ENCODE peak calls at places on chromosomes 6 and 20, in seven cellular contexts. One of them, this sample, is unnamed.

GRCh38 chr6:9140181-9140580 is 704.8 kb upstream of the SLC35B3 start:
- DNase-seq in IMR-90: peak
- DNase-seq in trophoblast cell: no peak
- DNase-seq in mesendoderm: no peak
- DNase-seq in neuronal stem cell: no peak
- DNase-seq in mesenchymal stem cell: no peak
- DNase-seq in H1: no peak
- DNase-seq in this sample: no peak

GRCh38 chr6:117908246-117909107 is 1.4 kb downstream of the SLC35F1 start:
- DNase-seq in neuronal stem cell: no peak
- DNase-seq in H1: no peak
- DNase-seq in mesendoderm: peak
- DNase-seq in IMR-90: no peak
- DNase-seq in mesenchymal stem cell: no peak
- DNase-seq in trophoblast cell: no peak
- DNase-seq in this sample: peak

GRCh38 chr6:111540971-111541719 is 58.1 kb upstream of the REV3L start:
- DNase-seq in IMR-90: no peak
- DNase-seq in mesenchymal stem cell: no peak
- DNase-seq in H1: no peak
- DNase-seq in mesendoderm: no peak
- DNase-seq in neuronal stem cell: no peak
- DNase-seq in trophoblast cell: peak
- DNase-seq in this sample: no peak

GRCh38 chr6:117072781-117073180 is 192.6 kb upstream of the VGLL2 start:
- DNase-seq in H1: peak
- DNase-seq in trophoblast cell: no peak
- DNase-seq in mesenchymal stem cell: no peak
- DNase-seq in mesendoderm: peak
- DNase-seq in IMR-90: no peak
- DNase-seq in neuronal stem cell: no peak
- DNase-seq in this sample: peak

GRCh38 chr20:24382330-24382729 is 87.1 kb upstream of the SYNDIG1 start:
- DNase-seq in IMR-90: no peak
- DNase-seq in H1: no peak
- DNase-seq in neuronal stem cell: no peak
- DNase-seq in mesenchymal stem cell: no peak
- DNase-seq in mesendoderm: no peak
- DNase-seq in trophoblast cell: no peak
- DNase-seq in this sample: no peak

GRCh38 chr20:8082025-8082424 is 50.0 kb upstream of the PLCB1 start:
- DNase-seq in neuronal stem cell: no peak
- DNase-seq in IMR-90: no peak
- DNase-seq in mesenchymal stem cell: peak
- DNase-seq in H1: no peak
- DNase-seq in mesendoderm: peak
- DNase-seq in trophoblast cell: no peak
- DNase-seq in this sample: peak

GRCh38 chr20:33947709-33948295 is 45.9 kb upstream of the RALY start:
- DNase-seq in neuronal stem cell: peak
- DNase-seq in trophoblast cell: peak
- DNase-seq in H1: peak
- DNase-seq in mesendoderm: peak
- DNase-seq in IMR-90: peak
- DNase-seq in mesenchymal stem cell: peak
- DNase-seq in this sample: peak

GRCh38 chr6:135667694-135668455 is 170.3 kb upstream of the AHI1 start:
- DNase-seq in trophoblast cell: no peak
- DNase-seq in H1: no peak
- DNase-seq in mesenchymal stem cell: peak
- DNase-seq in IMR-90: peak
- DNase-seq in neuronal stem cell: no peak
- DNase-seq in mesendoderm: peak
- DNase-seq in this sample: peak

DNA sequence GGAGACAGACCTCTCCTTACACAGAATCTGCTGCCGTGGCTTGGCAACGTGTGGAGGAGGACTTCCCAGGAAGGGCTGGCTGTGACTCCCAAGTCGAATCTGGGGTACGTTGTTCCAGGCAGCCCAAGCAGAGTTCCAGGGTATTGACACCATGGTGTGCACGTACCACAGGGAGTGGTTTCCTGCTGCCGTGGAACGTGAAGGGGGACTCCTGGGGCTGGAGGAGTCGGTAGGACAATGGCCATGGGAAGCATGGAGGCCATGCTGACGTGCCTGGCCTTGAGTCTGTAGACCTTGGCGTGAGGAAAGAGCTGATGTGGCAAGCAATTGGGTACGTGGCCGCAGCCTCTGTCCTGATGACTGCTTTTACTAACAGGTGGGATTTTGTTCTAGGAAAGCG is 119.3 kb downstream of the TULP4 start:
- DNase-seq in H1: no peak
- DNase-seq in mesendoderm: no peak
- DNase-seq in mesenchymal stem cell: no peak
- DNase-seq in trophoblast cell: no peak
- DNase-seq in IMR-90: no peak
- DNase-seq in neuronal stem cell: no peak
- DNase-seq in this sample: no peak
- H4K8ac ChIP-seq in H1: peak
- H4K8ac ChIP-seq in mesendoderm: no peak
- H4K8ac ChIP-seq in mesenchymal stem cell: no peak
- H4K8ac ChIP-seq in trophoblast cell: no peak
- H4K8ac ChIP-seq in IMR-90: no peak
- H4K8ac ChIP-seq in neuronal stem cell: no peak
- H4K8ac ChIP-seq in this sample: no peak

DNA sequence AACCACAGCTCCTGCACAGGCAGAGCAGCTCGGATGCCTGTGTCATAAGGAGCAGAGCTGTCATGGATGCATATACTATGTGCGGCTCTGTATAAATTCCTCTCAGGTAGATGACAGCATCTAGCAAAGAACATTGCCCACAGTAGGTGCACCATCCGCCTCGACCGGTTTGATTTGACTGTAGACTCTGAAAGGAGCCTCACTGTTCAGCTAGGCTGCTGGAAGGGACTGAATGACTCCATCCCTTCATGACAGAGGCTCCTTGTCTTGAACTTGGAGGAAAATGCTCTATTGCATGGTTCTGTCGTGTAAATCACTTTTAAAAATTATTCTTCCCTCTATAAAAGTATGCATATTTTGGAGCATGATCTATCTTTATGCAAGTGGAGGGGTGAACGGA is 128.8 kb upstream of the QKI start:
- DNase-seq in mesendoderm: no peak
- DNase-seq in neuronal stem cell: no peak
- DNase-seq in H1: no peak
- DNase-seq in trophoblast cell: no peak
- DNase-seq in IMR-90: no peak
- DNase-seq in mesenchymal stem cell: no peak
- DNase-seq in this sample: no peak
- H2AK5ac ChIP-seq in mesendoderm: no peak
- H2AK5ac ChIP-seq in neuronal stem cell: no peak
- H2AK5ac ChIP-seq in H1: no peak
- H2AK5ac ChIP-seq in trophoblast cell: no peak
- H2AK5ac ChIP-seq in IMR-90: no peak
- H2AK5ac ChIP-seq in mesenchymal stem cell: no peak
- H2AK5ac ChIP-seq in this sample: no peak

GRCh38 chr6:107769053-107769658 is 55.0 kb downstream of the SCML4 start:
- DNase-seq in trophoblast cell: no peak
- DNase-seq in neuronal stem cell: no peak
- DNase-seq in mesendoderm: peak
- DNase-seq in IMR-90: no peak
- DNase-seq in mesenchymal stem cell: no peak
- DNase-seq in H1: no peak
- DNase-seq in this sample: no peak

GRCh38 chr6:107767637-107768036 is 56.5 kb downstream of the SCML4 start:
- DNase-seq in trophoblast cell: no peak
- DNase-seq in H1: no peak
- DNase-seq in mesendoderm: peak
- DNase-seq in mesenchymal stem cell: no peak
- DNase-seq in neuronal stem cell: no peak
- DNase-seq in IMR-90: no peak
- DNase-seq in this sample: peak

GRCh38 chr6:107764684-107765460 is 59.2 kb downstream of the SCML4 start:
- DNase-seq in mesenchymal stem cell: no peak
- DNase-seq in H1: no peak
- DNase-seq in IMR-90: no peak
- DNase-seq in mesendoderm: no peak
- DNase-seq in neuronal stem cell: no peak
- DNase-seq in trophoblast cell: no peak
- DNase-seq in this sample: no peak

GRCh38 chr6:107768044-107768443 is 56.1 kb downstream of the SCML4 start:
- DNase-seq in mesendoderm: no peak
- DNase-seq in neuronal stem cell: no peak
- DNase-seq in H1: no peak
- DNase-seq in mesenchymal stem cell: no peak
- DNase-seq in trophoblast cell: no peak
- DNase-seq in IMR-90: no peak
- DNase-seq in this sample: no peak

DNA sequence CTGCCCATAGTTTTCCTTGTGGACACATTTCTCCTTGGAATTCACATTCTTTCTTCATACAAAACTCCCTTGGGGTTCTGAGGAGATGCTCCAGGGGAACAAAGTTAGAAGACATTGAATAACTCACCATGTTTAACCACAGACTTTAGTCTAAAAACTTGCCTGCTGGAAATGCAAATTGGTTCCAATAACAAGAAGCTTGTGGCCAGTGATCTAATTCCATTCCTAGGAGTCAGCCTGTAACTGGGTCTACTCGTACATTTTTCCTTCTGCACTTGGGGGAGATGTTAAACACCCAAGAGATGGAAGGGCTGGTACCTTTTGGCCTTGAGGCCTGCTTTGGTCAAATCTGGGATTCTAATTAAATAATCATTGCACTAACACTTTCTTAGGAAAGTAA is 60.2 kb downstream of the SCML4 start:
- DNase-seq in trophoblast cell: no peak
- DNase-seq in H1: no peak
- DNase-seq in mesendoderm: no peak
- DNase-seq in neuronal stem cell: no peak
- DNase-seq in IMR-90: peak
- DNase-seq in mesenchymal stem cell: peak
- DNase-seq in this sample: no peak
- H2BK5ac ChIP-seq in trophoblast cell: no peak
- H2BK5ac ChIP-seq in H1: no peak
- H2BK5ac ChIP-seq in mesendoderm: no peak
- H2BK5ac ChIP-seq in neuronal stem cell: no peak
- H2BK5ac ChIP-seq in IMR-90: no peak
- H2BK5ac ChIP-seq in mesenchymal stem cell: no peak
- H2BK5ac ChIP-seq in this sample: no peak

GRCh38 chr20:46838002-46838401 is 56.6 kb upstream of the EYA2 start:
- DNase-seq in H1: no peak
- DNase-seq in IMR-90: no peak
- DNase-seq in mesenchymal stem cell: no peak
- DNase-seq in mesendoderm: peak
- DNase-seq in neuronal stem cell: no peak
- DNase-seq in trophoblast cell: no peak
- DNase-seq in this sample: peak

GRCh38 chr20:46837083-46837482 is 57.6 kb upstream of the EYA2 start:
- DNase-seq in IMR-90: peak
- DNase-seq in H1: no peak
- DNase-seq in mesendoderm: no peak
- DNase-seq in trophoblast cell: no peak
- DNase-seq in mesenchymal stem cell: no peak
- DNase-seq in neuronal stem cell: no peak
- DNase-seq in this sample: no peak

GRCh38 chr20:46832555-46832954 is 62.1 kb upstream of the EYA2 start:
- DNase-seq in IMR-90: peak
- DNase-seq in neuronal stem cell: no peak
- DNase-seq in trophoblast cell: no peak
- DNase-seq in H1: no peak
- DNase-seq in mesendoderm: no peak
- DNase-seq in mesenchymal stem cell: no peak
- DNase-seq in this sample: no peak

GRCh38 chr20:46833360-46833759 is 61.3 kb upstream of the EYA2 start:
- DNase-seq in trophoblast cell: no peak
- DNase-seq in IMR-90: peak
- DNase-seq in H1: no peak
- DNase-seq in mesenchymal stem cell: no peak
- DNase-seq in mesendoderm: no peak
- DNase-seq in neuronal stem cell: no peak
- DNase-seq in this sample: no peak

GRCh38 chr20:46835418-46835817 is 59.2 kb upstream of the EYA2 start:
- DNase-seq in mesenchymal stem cell: no peak
- DNase-seq in H1: no peak
- DNase-seq in trophoblast cell: no peak
- DNase-seq in mesendoderm: peak
- DNase-seq in IMR-90: peak
- DNase-seq in neuronal stem cell: no peak
- DNase-seq in this sample: no peak
- H4K8ac ChIP-seq in mesenchymal stem cell: no peak
- H4K8ac ChIP-seq in H1: no peak
- H4K8ac ChIP-seq in trophoblast cell: no peak
- H4K8ac ChIP-seq in mesendoderm: no peak
- H4K8ac ChIP-seq in IMR-90: no peak
- H4K8ac ChIP-seq in neuronal stem cell: no peak
- H4K8ac ChIP-seq in this sample: no peak

DNA sequence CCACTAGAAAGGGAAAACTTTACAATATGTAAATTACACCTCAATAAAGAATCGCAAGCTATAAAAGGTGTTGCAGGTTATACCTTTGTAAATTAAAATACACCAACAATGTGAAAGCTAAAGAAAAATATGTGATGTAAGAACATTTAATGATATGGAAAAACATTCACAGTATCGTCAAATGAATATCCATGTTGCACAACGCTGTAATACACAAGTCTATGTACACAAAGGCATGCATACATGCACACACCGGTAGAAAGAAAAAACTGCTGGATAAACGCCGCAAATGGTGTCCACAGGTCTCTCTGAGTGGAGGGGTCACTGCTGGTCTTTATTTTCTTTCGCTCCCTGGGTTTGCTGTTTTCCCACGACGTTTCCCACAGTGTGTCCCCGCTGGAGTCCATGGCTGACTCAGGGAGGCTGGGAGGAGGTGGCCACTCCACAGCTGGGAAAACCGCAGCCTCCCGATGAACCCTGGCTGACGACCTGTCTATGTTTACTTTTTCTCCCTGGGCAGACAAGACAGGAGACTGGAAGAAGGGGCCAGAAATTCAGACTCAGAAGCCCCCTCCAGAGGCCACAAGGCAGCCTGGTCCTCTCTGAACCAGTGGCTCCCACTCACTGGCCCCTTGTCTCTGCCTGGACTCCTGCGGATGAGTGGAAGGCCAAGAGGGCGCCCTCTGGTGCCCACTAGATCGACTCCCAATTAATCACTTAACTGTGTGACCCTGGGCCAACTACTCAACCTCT is 13.0 kb upstream of the BPI start:
- DNase-seq in neuronal stem cell: no peak
- DNase-seq in trophoblast cell: peak
- DNase-seq in mesenchymal stem cell: peak
- DNase-seq in mesendoderm: peak
- DNase-seq in H1: peak
- DNase-seq in IMR-90: peak
- DNase-seq in this sample: peak
- H2AK5ac ChIP-seq in neuronal stem cell: no peak
- H2AK5ac ChIP-seq in trophoblast cell: no peak
- H2AK5ac ChIP-seq in mesenchymal stem cell: no peak
- H2AK5ac ChIP-seq in mesendoderm: no peak
- H2AK5ac ChIP-seq in H1: no peak
- H2AK5ac ChIP-seq in IMR-90: peak
- H2AK5ac ChIP-seq in this sample: no peak